ENCODE peak calls at places on chromosome 12, in nine cellular contexts. Y is ovary, E is prostate gland, O is cardiac muscle cell, L is mammary epithelial cell, C is heart left ventricle, Z is left ventricle myocardium inferior, T is HepG2, K is upper lobe of left lung. G is an unnamed sample. For H3K9me3 and H3K27me3, the result is how much of the 10 kb centered on the place peaks cover.

GRCh38 chr12:124766745-124767074 is 97.0 kb downstream of the SCARB1 start:
- DNase-seq in L (no peak), K (no peak), T (no peak), E (no peak), Y (no peak), O (no peak), Z (no peak), C (no peak), G (no peak)

GRCh38 chr12:123059501-123059900 is 79.0 kb downstream of the ARL6IP4 start:
- DNase-seq in C (no peak), O (no peak), L (no peak), E (no peak), K (no peak), Y (no peak), Z (no peak), T (no peak), G (no peak)

GRCh38 chr12:71521125-71521524 is 81.5 kb downstream of the LGR5 start:
- DNase-seq in E (no peak), O (no peak), Y (no peak), L (no peak), K (no peak), T (no peak), Z (no peak), C (no peak), G (no peak)

GRCh38 chr12:9701380-9702154 is 31.3 kb downstream of the CLECL1 start:
- DNase-seq in T (no peak), Y (no peak), K (no peak), L (no peak), C (no peak), Z (no peak), O (no peak), E (no peak), G (no peak)

GRCh38 chr12:26318661-26319068 is 123.3 kb downstream of the SSPN start:
- DNase-seq in K (no peak), E (no peak), Y (peak), C (peak), Z (peak), O (peak), T (peak), L (peak), G (peak)

GRCh38 chr12:19802915-19803314 is 363.6 kb downstream of the AEBP2 start:
- DNase-seq in T (no peak), L (no peak), K (no peak), O (no peak), Z (no peak), C (no peak), E (no peak), Y (no peak), G (no peak)

GRCh38 chr12:26369588-26369987 is 174.2 kb downstream of the SSPN start:
- DNase-seq in L (peak), Z (no peak), K (no peak), E (no peak), O (peak), C (peak), T (no peak), Y (no peak), G (no peak)

GRCh38 chr12:43951286-43951685 is 115.4 kb downstream of the TMEM117 start:
- DNase-seq in C (no peak), Z (no peak), E (no peak), K (no peak), T (no peak), O (no peak), Y (no peak), L (no peak), G (no peak)

GRCh38 chr12:2853626-2854025 is 3.2 kb downstream of the TEX52 start:
- DNase-seq in L (peak), Y (peak), T (peak), C (peak), O (peak), E (peak), Z (peak), K (peak), G (no peak)

GRCh38 chr12:98698603-98699463 is 53.7 kb downstream of the APAF1 start:
- DNase-seq in K (no peak), E (peak), Z (peak), T (peak), O (peak), L (peak), Y (peak), C (peak), G (no peak)

GRCh38 chr12:15797818-15798217 is 8.6 kb upstream of the EPS8 start:
- DNase-seq in Z (no peak), T (peak), E (no peak), Y (no peak), O (no peak), C (no peak), K (no peak), L (peak), G (no peak)

GRCh38 chr12:65822732-65823480 is 1.4 kb upstream of the HMGA2 start:
- DNase-seq in T (peak), Z (no peak), Y (no peak), E (no peak), L (peak), C (no peak), K (no peak), O (peak), G (no peak)

GRCh38 chr12:28202374-28203130 is 12.3 kb downstream of the CCDC91 start:
- DNase-seq in Y (no peak), O (no peak), T (peak), Z (no peak), L (no peak), K (no peak), E (no peak), C (no peak), G (no peak)

GRCh38 chr12:24991209-24992049 is 42.5 kb upstream of the BCAT1 start:
- DNase-seq in L (peak), E (peak), Y (no peak), C (no peak), K (no peak), O (peak), T (peak), Z (no peak), G (no peak)

GRCh38 chr12:76480800-76481199 is 78.8 kb downstream of the OSBPL8 start:
- DNase-seq in T (no peak), L (no peak), K (no peak), O (no peak), C (no peak), E (no peak), Z (no peak), Y (no peak), G (no peak)

GRCh38 chr12:111186347-111186746 is 182.5 kb downstream of the PHETA1 start:
- DNase-seq in C (no peak), T (no peak), K (no peak), O (no peak), Y (no peak), E (no peak), L (no peak), Z (no peak), G (no peak)

GRCh38 chr12:77686760-77687159 is 143.9 kb upstream of the NAV3 start:
- DNase-seq in T (no peak), E (no peak), K (no peak), Z (no peak), L (no peak), Y (no peak), C (no peak), O (peak), G (no peak)

DNA sequence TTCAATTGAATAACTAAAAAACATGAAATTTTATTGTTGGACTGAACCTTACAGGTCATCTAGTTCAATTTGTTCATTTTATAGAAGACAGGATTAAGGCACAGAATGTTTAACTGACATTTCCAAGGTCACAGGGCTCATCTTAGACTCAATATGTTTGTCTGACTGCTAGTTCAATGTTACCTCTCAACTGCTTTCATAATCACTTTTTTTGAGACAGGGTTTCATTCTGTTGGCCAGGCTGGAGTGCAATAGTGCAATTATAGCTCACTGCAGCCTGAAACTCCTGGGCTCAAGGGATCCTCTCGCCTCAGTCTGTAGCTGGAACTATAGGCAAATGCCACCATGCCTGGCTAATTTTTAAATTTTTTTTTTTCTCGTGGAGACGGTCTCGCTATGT is 24.4 kb upstream of the ITGA5 start:
- DNase-seq in L (no peak), E (no peak), Z (no peak), O (no peak), K (no peak), Y (no peak), T (no peak), C (no peak), G (no peak)
- H3K27ac ChIP-seq in L (no peak), E (no peak), Z (no peak), O (no peak), K (no peak), Y (no peak), T (no peak), C (no peak), G (no peak)

GRCh38 chr12:92304335-92305066 is 158.9 kb upstream of the BTG1 start:
- DNase-seq in Z (no peak), K (no peak), C (no peak), O (peak), T (no peak), E (no peak), Y (no peak), L (no peak), G (no peak)
- H3K9me3 ChIP-seq in Z (under half), K (under half), C (under half), O (under half), T (under half), E (under half), Y (under half), L (under half), G (under half)

DNA sequence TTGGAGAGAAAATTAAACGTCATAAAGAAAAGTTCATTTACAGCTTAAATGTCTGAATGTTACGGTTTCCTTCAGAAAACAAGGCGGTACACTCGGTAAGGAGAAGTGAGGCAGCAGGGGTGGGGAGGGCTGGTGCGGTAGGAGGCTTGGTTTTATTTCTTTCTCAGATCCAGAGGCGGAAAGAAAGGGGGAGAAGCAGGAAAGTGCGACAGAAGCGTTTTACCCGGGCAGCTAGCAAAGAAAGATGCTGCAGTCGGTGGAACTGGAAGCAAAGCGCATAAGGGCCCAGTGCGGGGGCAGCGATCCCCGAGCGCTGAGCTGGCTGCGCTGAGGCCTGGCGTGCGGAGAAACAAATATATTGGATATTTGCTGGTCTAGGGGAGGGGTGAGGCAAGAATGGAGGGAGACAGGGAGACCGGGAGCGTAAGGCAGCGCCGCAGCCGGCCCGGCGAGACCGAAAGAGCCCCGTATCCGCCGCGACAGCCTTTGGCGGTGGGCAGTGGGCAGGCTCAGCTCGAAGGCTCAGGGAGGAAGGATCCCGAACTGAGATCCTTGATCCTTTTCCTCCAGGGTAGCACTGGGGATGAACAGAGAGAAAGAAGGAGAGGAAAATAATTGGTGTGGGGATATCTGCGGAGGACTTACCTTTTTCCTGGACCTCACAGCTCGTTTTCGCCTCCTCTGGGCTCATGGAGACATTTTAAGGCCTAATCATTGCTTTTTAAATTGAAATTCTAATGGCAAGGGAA is 6.4 kb upstream of the HOXC11 start:
- DNase-seq in O (no peak), E (no peak), C (no peak), L (no peak), T (no peak), Y (no peak), Z (no peak), K (peak), G (no peak)
- H3K27me3 ChIP-seq in O (half or more), E (half or more), C (half or more), L (under half), T (half or more), Y (under half), Z (half or more), K (half or more), G (under half)

GRCh38 chr12:105206686-105207374 is 29.1 kb downstream of the APPL2 start:
- DNase-seq in Z (no peak), E (no peak), T (no peak), K (peak), L (no peak), C (no peak), Y (no peak), O (peak), G (no peak)
- H3K27ac ChIP-seq in Z (no peak), E (no peak), T (no peak), K (no peak), L (no peak), C (no peak), Y (no peak), O (no peak), G (no peak)

DNA sequence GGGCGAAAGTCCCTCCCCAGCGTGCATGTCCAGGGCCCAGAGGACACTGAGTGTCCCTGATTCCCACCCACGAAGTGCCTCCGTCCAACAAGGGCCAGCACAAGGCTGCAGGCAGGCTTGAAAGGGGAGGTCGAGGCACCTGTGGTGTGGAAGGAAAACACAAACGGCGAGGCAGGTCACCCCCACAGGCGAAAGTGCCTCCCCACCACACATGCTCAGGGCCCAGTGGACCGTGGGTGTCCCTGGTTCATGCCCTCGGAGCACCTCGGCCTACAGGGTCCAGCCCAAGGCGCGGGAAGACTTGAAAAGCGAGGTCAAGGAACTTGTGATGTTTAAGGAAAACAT is 370.4 kb downstream of the ALG10 start:
- DNase-seq in E (no peak), O (no peak), L (no peak), C (peak), Y (no peak), T (no peak), Z (peak), K (no peak), G (peak)
- H3K9me3 ChIP-seq in E (under half), O (under half), L (half or more), C (under half), Y (under half), T (under half), Z (half or more), K (under half), G (under half)

DNA sequence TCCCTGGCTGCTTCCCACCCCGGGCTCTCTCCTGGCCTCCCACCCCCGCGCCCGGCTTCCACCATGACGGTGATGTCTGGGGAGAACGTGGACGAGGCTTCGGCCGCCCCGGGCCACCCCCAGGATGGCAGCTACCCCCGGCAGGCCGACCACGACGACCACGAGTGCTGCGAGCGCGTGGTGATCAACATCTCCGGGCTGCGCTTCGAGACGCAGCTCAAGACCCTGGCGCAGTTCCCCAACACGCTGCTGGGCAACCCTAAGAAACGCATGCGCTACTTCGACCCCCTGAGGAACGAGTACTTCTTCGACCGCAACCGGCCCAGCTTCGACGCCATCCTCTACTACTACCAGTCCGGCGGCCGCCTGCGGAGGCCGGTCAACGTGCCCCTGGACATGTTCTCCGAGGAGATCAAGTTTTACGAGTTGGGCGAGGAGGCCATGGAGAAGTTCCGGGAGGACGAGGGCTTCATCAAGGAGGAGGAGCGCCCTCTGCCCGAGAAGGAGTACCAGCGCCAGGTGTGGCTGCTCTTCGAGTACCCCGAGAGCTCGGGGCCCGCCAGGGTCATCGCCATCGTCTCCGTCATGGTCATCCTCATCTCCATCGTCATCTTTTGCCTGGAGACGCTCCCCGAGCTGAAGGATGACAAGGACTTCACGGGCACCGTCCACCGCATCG is 1.8 kb downstream of the KCNA1 start:
- DNase-seq in C (no peak), Y (no peak), E (no peak), K (peak), O (no peak), L (no peak), T (no peak), Z (no peak), G (no peak)
- H3K27me3 ChIP-seq in C (under half), Y (under half), E (under half), K (under half), O (half or more), L (under half), T (half or more), Z (half or more), G (under half)

GRCh38 chr12:47023311-47023710 is 56.1 kb upstream of the PCED1B start:
- DNase-seq in O (no peak), E (no peak), Y (no peak), L (no peak), K (no peak), Z (no peak), T (no peak), C (no peak), G (no peak)

GRCh38 chr12:47022296-47022695 is 57.1 kb upstream of the PCED1B start:
- DNase-seq in Z (no peak), C (no peak), O (peak), T (no peak), K (no peak), Y (no peak), E (no peak), L (peak), G (no peak)

GRCh38 chr12:47023944-47024343 is 55.5 kb upstream of the PCED1B start:
- DNase-seq in Y (no peak), Z (no peak), L (peak), E (no peak), C (no peak), T (no peak), O (no peak), K (no peak), G (no peak)

GRCh38 chr12:47020211-47020821 is 59.1 kb upstream of the PCED1B start:
- DNase-seq in O (no peak), E (no peak), Y (no peak), K (no peak), C (no peak), Z (no peak), T (no peak), L (no peak), G (no peak)

GRCh38 chr12:47021298-47021697 is 58.1 kb upstream of the PCED1B start:
- DNase-seq in L (peak), T (peak), E (peak), Y (no peak), K (no peak), Z (no peak), C (no peak), O (peak), G (no peak)
- H3K27ac ChIP-seq in L (peak), T (no peak), E (no peak), Y (no peak), K (no peak), Z (no peak), C (no peak), O (no peak), G (no peak)

G was measured in ascending aorta.